ENCODE peak calls at places on chromosomes 5 and 9, in four cellular contexts. P, T, Z and W are unnamed samples.

GRCh38 chr5:60794691-60795090 is 49.4 kb downstream of the ELOVL7 start:
- DNase-seq in Z (peak), P (no peak), T (no peak), W (no peak)

GRCh38 chr5:93892481-93892880 is 151.1 kb upstream of the POU5F2 start:
- DNase-seq in Z (no peak), P (no peak), T (no peak), W (no peak)

GRCh38 chr5:95424526-95424925 is 33.4 kb downstream of the FAM81B start:
- DNase-seq in P (no peak), Z (no peak), T (no peak), W (no peak)

GRCh38 chr9:136009516-136009915 is 48.3 kb upstream of the UBAC1 start:
- DNase-seq in Z (no peak), T (no peak), P (peak), W (no peak)

GRCh38 chr5:158978061-158978745 is 121.5 kb downstream of the EBF1 start:
- DNase-seq in P (no peak), T (no peak), Z (no peak), W (no peak)

GRCh38 chr9:78860806-78861475 is 564.0 kb downstream of the PSAT1 start:
- DNase-seq in P (no peak), T (no peak), Z (no peak), W (no peak)

GRCh38 chr5:157651623-157652376 is 438 bp downstream of the SOX30 start:
- DNase-seq in P (peak), T (peak), Z (no peak), W (no peak)

GRCh38 chr5:68661237-68661636 is 432.6 kb upstream of the SLC30A5 start:
- DNase-seq in Z (peak), P (no peak), T (no peak), W (no peak)

GRCh38 chr9:121267689-121268597 is at the start of gene GSN:
- DNase-seq in P (peak), T (peak), Z (peak), W (peak)

GRCh38 chr5:74040065-74040551 is 414.1 kb downstream of the ARHGEF28 start:
- DNase-seq in Z (no peak), P (no peak), T (no peak), W (no peak)

GRCh38 chr5:180343846-180344327 is 9.2 kb downstream of the GFPT2 start:
- DNase-seq in Z (no peak), P (peak), T (peak), W (no peak)

GRCh38 chr9:137694962-137695875 is 76.4 kb downstream of the EHMT1 start:
- DNase-seq in P (no peak), Z (peak), T (peak), W (peak)

GRCh38 chr9:13787234-13787833 is 507.8 kb upstream of the MPDZ start:
- DNase-seq in Z (no peak), T (no peak), P (no peak), W (no peak)

GRCh38 chr9:33619666-33620404 is 95.8 kb downstream of the ANKRD18B start:
- DNase-seq in P (no peak), Z (peak), T (no peak), W (no peak)

GRCh38 chr9:16139781-16140180 is 586.9 kb downstream of the CCDC171 start:
- DNase-seq in Z (no peak), T (no peak), P (no peak), W (no peak)

GRCh38 chr5:108238936-108239887 is 142.7 kb downstream of the FBXL17 start:
- DNase-seq in P (no peak), Z (no peak), T (no peak), W (no peak)

GRCh38 chr5:102453716-102454115 is 45.1 kb downstream of the SLCO6A1 start:
- DNase-seq in T (no peak), P (no peak), Z (no peak), W (no peak)

GRCh38 chr5:115389799-115390382 is 93.4 kb upstream of the CCDC112 start:
- DNase-seq in T (peak), P (no peak), Z (no peak), W (no peak)

GRCh38 chr9:86921141-86921868 is 26.0 kb downstream of the GAS1 start:
- DNase-seq in P (no peak), Z (no peak), T (no peak), W (no peak)

GRCh38 chr5:173243808-173244305 is 8.9 kb upstream of the NKX2-5 start:
- DNase-seq in T (no peak), P (no peak), Z (no peak), W (no peak)

GRCh38 chr9:71683598-71684235 is 84.6 kb downstream of the CEMIP2 start:
- DNase-seq in T (peak), Z (no peak), P (peak), W (no peak)

GRCh38 chr9:90916147-90916734 is 114.6 kb downstream of the SYK start:
- DNase-seq in P (no peak), T (no peak), Z (no peak), W (no peak)

GRCh38 chr9:83130541-83130940 is 67.6 kb upstream of the RASEF start:
- DNase-seq in P (no peak), Z (no peak), T (no peak), W (no peak)

GRCh38 chr9:73548201-73548600 is 396.5 kb downstream of the ANXA1 start:
- DNase-seq in P (no peak), T (no peak), Z (no peak), W (peak)

GRCh38 chr5:134304306-134304705 is 62.7 kb downstream of the CDKL3 start:
- DNase-seq in Z (no peak), P (no peak), T (no peak), W (no peak)

GRCh38 chr5:93385665-93386064 is 195.4 kb downstream of the NR2F1-AS1 start:
- DNase-seq in T (no peak), Z (no peak), P (no peak), W (no peak)

GRCh38 chr9:136152931-136153330 is 34.3 kb upstream of the TMEM250 start:
- DNase-seq in P (no peak), T (no peak), Z (no peak), W (no peak)

GRCh38 chr9:69195681-69196080 is 21.6 kb downstream of the TJP2 start:
- DNase-seq in T (no peak), P (no peak), Z (no peak), W (peak)
- H3K27ac ChIP-seq in T (no peak), P (no peak), Z (no peak), W (peak)

DNA sequence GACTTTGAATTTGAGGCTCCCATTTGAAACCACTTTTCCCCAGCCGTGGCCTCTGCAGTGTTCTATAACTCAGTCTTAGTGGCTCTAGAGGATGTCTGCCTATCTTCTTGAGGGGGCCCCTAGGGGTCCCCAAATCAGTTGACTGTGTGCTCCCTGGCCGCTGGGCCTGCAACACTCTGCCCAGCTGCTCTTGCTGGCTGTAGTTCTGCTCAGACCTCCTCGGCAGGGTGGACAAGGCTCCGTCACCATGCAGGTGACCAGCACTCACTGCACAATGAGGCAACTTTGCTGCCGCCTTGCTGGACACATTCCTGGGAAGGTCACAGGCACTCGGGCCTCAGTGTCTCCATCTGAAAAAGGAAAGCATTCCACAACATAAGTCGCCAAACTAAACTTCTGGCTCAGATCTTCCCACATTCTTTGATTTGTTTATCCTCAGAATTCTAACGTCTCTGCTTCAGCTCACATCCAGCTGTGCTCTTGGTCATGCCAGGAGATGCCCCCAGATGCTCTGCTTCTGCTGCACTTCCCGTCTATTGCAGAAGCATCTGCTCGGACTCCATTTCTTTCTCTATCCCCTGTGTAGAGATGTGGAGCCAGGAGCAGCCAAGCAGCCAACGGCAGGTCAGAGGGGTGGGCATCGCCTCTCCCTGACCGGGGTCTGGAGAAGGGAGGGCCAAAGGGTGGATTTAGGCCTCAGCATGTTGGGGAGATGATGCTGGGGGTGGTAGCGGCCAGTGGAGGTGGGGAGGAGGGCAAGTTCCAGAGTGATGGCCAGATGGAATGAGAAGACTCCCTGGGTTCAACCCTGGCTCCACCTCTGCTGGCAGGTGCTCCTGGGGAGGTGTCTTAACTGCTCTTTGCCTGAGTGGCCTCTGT is 133.6 kb downstream of the MVB12B start:
- DNase-seq in T (no peak), P (no peak), Z (no peak), W (no peak)
- H3K27ac ChIP-seq in T (no peak), P (no peak), Z (no peak), W (peak)

DNA sequence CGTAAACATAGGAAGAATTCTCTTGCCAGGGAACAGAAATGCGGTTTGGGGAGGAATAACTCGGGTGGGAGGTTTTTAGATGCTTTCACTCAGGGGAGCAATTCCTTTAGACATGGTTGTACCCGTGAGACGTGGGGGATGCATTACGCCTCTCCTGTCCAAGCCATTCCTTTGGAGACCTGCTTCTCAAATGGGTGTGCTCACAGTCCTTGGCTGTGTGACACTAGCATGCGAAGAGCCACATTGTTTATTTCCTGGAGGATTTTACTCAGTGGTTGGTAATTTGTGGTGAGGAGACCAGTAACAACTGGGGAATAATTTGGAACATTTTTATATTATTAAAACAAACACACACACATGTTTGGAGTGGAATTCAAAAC is 18.5 kb downstream of the COL15A1 start:
- DNase-seq in P (no peak), Z (no peak), T (no peak), W (no peak)
- H3K27ac ChIP-seq in P (no peak), Z (no peak), T (no peak), W (no peak)

GRCh38 chr9:133918123-133918813 is 73.9 kb downstream of the VAV2 start:
- DNase-seq in P (no peak), T (no peak), Z (no peak), W (no peak)
- H3K27ac ChIP-seq in P (no peak), T (peak), Z (no peak), W (peak)

GRCh38 chr5:14507156-14507941 is 74.2 kb upstream of the OTULINL start:
- DNase-seq in T (no peak), P (no peak), Z (no peak), W (no peak)

GRCh38 chr5:14508046-14508445 is 73.5 kb upstream of the OTULINL start:
- DNase-seq in Z (no peak), T (no peak), P (no peak), W (no peak)

GRCh38 chr5:14505310-14506140 is 76.1 kb upstream of the OTULINL start:
- DNase-seq in T (no peak), Z (peak), P (no peak), W (no peak)

GRCh38 chr5:14504816-14505215 is 76.8 kb upstream of the OTULINL start:
- DNase-seq in P (no peak), Z (no peak), T (no peak), W (no peak)

DNA sequence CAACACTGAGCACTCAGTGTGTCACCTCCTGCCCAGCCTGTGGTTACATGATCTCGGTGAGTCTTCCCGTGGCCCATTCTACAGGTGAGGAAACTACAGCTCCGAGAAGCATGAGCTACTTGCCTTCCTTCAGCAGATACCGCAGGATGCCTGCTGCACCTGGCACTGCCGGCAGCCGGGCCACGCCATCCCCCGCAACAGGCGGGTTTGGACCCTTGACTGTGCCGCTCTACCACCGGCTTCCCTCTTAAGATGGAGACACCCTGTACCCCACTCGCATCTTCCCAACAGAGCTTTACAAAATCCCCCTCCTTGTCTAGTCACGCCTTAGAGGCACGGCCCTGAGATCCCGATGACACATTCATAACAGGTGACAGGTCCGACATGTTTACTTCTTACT is 74.9 kb upstream of the OTULINL start:
- DNase-seq in Z (no peak), P (no peak), T (no peak), W (no peak)
- H3K27ac ChIP-seq in Z (no peak), P (no peak), T (no peak), W (no peak)